ENCODE peak calls at places on chromosomes 3 and 15, in four cellular contexts. T is GM12878, B is K562, V is HepG2. P is an unnamed sample. For H3K36me3, the result is how much of the 10 kb centered on the place peaks cover.

GRCh38 chr3:155342344-155342743 is 48.9 kb upstream of the STRIT1 start:
- DNase-seq in T (no peak), B (no peak), V (no peak), P (no peak)

GRCh38 chr3:4474683-4475490 is 7.8 kb upstream of the SUMF1 start:
- DNase-seq in V (no peak), T (peak), B (peak), P (no peak)

GRCh38 chr3:128319107-128319506 is 147.6 kb downstream of the DNAJB8 start:
- DNase-seq in T (no peak), V (no peak), B (no peak), P (peak)

GRCh38 chr15:92619380-92620101 is 36.0 kb downstream of the FAM174B start:
- DNase-seq in V (no peak), B (no peak), T (no peak), P (no peak)

GRCh38 chr15:63369766-63370165 is 11.9 kb downstream of the CA12 start:
- DNase-seq in T (no peak), V (no peak), B (no peak), P (no peak)

GRCh38 chr3:187209501-187209900 is 12.2 kb downstream of the RTP1 start:
- DNase-seq in V (no peak), T (no peak), B (no peak), P (no peak)

GRCh38 chr15:65038838-65039237 is 6.3 kb upstream of the SLC51B start:
- DNase-seq in V (no peak), B (no peak), T (no peak), P (no peak)

GRCh38 chr15:85757073-85757938 is 37.4 kb downstream of the KLHL25 start:
- DNase-seq in B (no peak), V (no peak), T (no peak), P (no peak)

GRCh38 chr3:105527949-105528348 is 161.2 kb downstream of the ALCAM start:
- DNase-seq in B (no peak), V (no peak), T (no peak), P (no peak)

GRCh38 chr3:94026623-94027022 is 1.8 kb downstream of the STX19 start:
- DNase-seq in T (no peak), V (no peak), B (no peak), P (no peak)

GRCh38 chr3:73674280-73674679 is 49.5 kb upstream of the PDZRN3 start:
- DNase-seq in V (no peak), T (no peak), B (no peak), P (no peak)

GRCh38 chr15:101477851-101478353 is 11.6 kb downstream of the PCSK6 start:
- DNase-seq in T (no peak), V (no peak), B (peak), P (no peak)

GRCh38 chr3:38003817-38004414 is 13.3 kb downstream of the VILL start:
- DNase-seq in B (no peak), V (no peak), T (no peak), P (no peak)

GRCh38 chr3:11583638-11584046 is 60.1 kb downstream of the VGLL4 start:
- DNase-seq in V (no peak), B (no peak), T (no peak), P (no peak)

GRCh38 chr15:43509002-43509922 is 8.1 kb upstream of the MAP1A start:
- DNase-seq in B (peak), V (peak), T (no peak), P (peak)

GRCh38 chr3:136279092-136279491 is 29.0 kb downstream of the PCCB start:
- DNase-seq in T (no peak), B (no peak), V (no peak), P (no peak)

GRCh38 chr3:126459111-126459762 is 16.5 kb downstream of the ZXDC start:
- DNase-seq in B (no peak), V (no peak), T (no peak), P (no peak)

GRCh38 chr3:150049317-150049716 is 78.6 kb upstream of the PFN2 start:
- DNase-seq in V (no peak), B (no peak), T (no peak), P (no peak)

GRCh38 chr3:20666091-20666490 is 480.1 kb upstream of the SGO1 start:
- DNase-seq in B (no peak), V (no peak), T (no peak), P (no peak)

GRCh38 chr15:68346986-68347385 is 69.4 kb downstream of the FEM1B start:
- DNase-seq in T (no peak), V (no peak), B (no peak), P (no peak)

GRCh38 chr3:131597816-131598215 is 95.0 kb upstream of the MRPL3 start:
- DNase-seq in V (peak), T (no peak), B (no peak), P (no peak)

GRCh38 chr3:131596884-131597283 is 94.1 kb upstream of the MRPL3 start:
- DNase-seq in T (no peak), V (no peak), B (no peak), P (no peak)

GRCh38 chr3:131602011-131602779 is 99.4 kb upstream of the MRPL3 start:
- DNase-seq in T (no peak), V (no peak), B (peak), P (no peak)
- TF ChIP-seq NFIC in T (no peak), V (no peak), B (peak), P (no peak)

DNA sequence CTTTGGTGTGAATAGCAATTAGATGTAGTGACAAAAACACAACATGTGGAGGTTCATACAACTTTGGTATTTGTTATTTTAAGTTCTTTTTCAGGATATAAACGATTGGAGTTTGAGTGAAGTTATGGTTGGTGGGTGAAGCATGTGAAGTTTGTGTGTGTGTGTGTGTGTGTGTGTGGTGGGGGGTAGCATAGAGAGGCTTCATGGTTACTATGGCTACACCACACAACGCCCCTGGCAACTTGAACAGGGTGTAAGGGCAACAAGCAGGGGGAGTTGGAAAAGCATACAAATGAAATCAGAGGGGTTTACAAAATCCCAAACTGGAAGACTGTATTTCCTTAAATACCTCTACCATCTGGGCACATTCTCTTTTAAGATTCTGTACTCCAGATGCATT is 207.5 kb downstream of the SV2B start:
- DNase-seq in B (no peak), V (no peak), T (no peak), P (no peak)
- TF ChIP-seq CHD2 in B (no peak), V (no peak), T (no peak), P (no peak)

GRCh38 chr3:98681486-98681885 is 81.7 kb upstream of the ST3GAL6 start:
- DNase-seq in V (no peak), T (no peak), B (no peak), P (no peak)
- H3K36me3 ChIP-seq in V (under half), T (under half), B (under half), P (under half)

DNA sequence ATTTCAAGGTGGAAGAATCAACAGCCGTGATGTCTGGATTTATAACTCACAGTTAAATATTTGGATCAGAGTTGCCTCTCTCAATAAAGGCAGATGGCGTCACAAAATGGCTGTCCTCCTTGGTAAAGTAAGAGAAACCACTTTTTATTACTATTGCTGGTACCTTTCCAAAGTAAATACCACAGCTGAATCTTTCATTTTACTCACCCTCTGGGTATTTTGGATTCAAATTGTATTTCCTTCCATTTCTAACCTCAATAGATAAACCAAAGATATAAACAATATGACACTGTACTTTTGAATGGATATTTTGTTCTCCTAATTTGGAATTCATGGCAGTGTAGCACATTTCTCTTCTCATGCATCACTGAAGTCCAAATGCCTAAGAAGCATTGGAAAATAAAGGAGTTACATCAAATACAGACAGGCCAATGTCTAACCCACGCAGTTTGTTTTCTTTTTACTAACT is 29.5 kb downstream of the KLHL24 start:
- DNase-seq in B (no peak), V (no peak), T (no peak), P (no peak)
- TF ChIP-seq NFIC in B (no peak), V (no peak), T (no peak), P (peak)

P was measured in SK-N-SH.